ENCODE peak calls at places on chromosomes 6 and 20, in eight cellular contexts. H is activated naive CD4-positive, alpha-beta T cell; O is NCI-H460; I is posterior vena cava; S is CD8-positive, alpha-beta memory T cell; E is DMS79 treated with DMSO at 0.1 percent for 48 hours; T is mesothelial cell of epicardium; C is colonic mucosa. F is an unnamed sample.

GRCh38 chr6:159966981-159967380 is 1.9 kb upstream of the IGF2R start:
- DNase-seq in T (no peak), E (no peak), S (no peak), H (no peak), O (no peak), I (no peak), C (no peak), F (no peak)

GRCh38 chr20:17825949-17826843 is 126.4 kb downstream of the BANF2 start:
- DNase-seq in I (peak), O (no peak), H (no peak), E (no peak), S (no peak), T (no peak), C (no peak), F (no peak)

GRCh38 chr20:49385471-49385870 is 97.0 kb downstream of the KCNB1 start:
- DNase-seq in T (no peak), E (no peak), C (no peak), S (no peak), O (peak), H (no peak), I (peak), F (no peak)

GRCh38 chr20:61744691-61745396 is 320.8 kb downstream of the TAF4 start:
- DNase-seq in C (no peak), I (peak), S (no peak), T (no peak), H (no peak), E (no peak), O (no peak), F (no peak)

GRCh38 chr6:122734529-122735203 is 44.9 kb upstream of the FABP7 start:
- DNase-seq in C (no peak), H (no peak), E (peak), O (no peak), T (no peak), I (no peak), S (no peak), F (no peak)

GRCh38 chr20:57263127-57263609 is 3.3 kb downstream of the BMP7 start:
- DNase-seq in C (no peak), T (no peak), O (no peak), E (peak), I (no peak), H (no peak), S (no peak), F (no peak)

GRCh38 chr20:34040300-34041015 is 46.7 kb downstream of the RALY start:
- DNase-seq in C (no peak), O (no peak), T (no peak), E (no peak), S (no peak), I (no peak), H (no peak), F (no peak)

GRCh38 chr20:37729909-37730308 is 36.1 kb downstream of the CTNNBL1 start:
- DNase-seq in I (no peak), C (no peak), T (no peak), S (no peak), H (no peak), E (no peak), O (no peak), F (no peak)

GRCh38 chr20:15138548-15139126 is 801.2 kb upstream of the FLRT3 start:
- DNase-seq in C (no peak), I (no peak), O (no peak), T (no peak), H (no peak), E (no peak), S (no peak), F (no peak)

GRCh38 chr6:122770835-122771601 is 8.5 kb upstream of the FABP7 start:
- DNase-seq in H (no peak), E (no peak), T (no peak), S (no peak), O (no peak), C (peak), I (no peak), F (no peak)

GRCh38 chr20:17863577-17864292 is 104.9 kb downstream of the SNX5 start:
- DNase-seq in T (no peak), E (no peak), H (no peak), O (no peak), S (no peak), I (no peak), C (peak), F (no peak)

GRCh38 chr6:46325561-46326525 is 155.1 kb upstream of the ENPP5 start:
- DNase-seq in I (no peak), C (no peak), E (peak), T (no peak), S (no peak), O (no peak), H (no peak), F (no peak)

GRCh38 chr6:106064766-106065165 is 21.4 kb upstream of the PRDM1 start:
- DNase-seq in E (no peak), H (no peak), O (no peak), I (no peak), S (no peak), C (no peak), T (no peak), F (no peak)

GRCh38 chr20:611047-611842 is 1.1 kb upstream of the TCF15 start:
- DNase-seq in C (no peak), T (no peak), O (no peak), E (no peak), H (no peak), S (no peak), I (no peak), F (no peak)

GRCh38 chr6:3489961-3490621 is 33.2 kb upstream of the SLC22A23 start:
- DNase-seq in S (no peak), H (no peak), E (no peak), T (no peak), C (no peak), O (no peak), I (no peak), F (no peak)

GRCh38 chr6:118963003-118963402 is 28.0 kb upstream of the MCM9 start:
- DNase-seq in T (no peak), S (peak), H (no peak), C (no peak), O (no peak), I (no peak), E (peak), F (no peak)

GRCh38 chr6:3919130-3919628 is 70.0 kb downstream of the FAM50B start:
- DNase-seq in C (no peak), E (peak), I (no peak), H (no peak), T (no peak), O (peak), S (no peak), F (no peak)

GRCh38 chr20:35215066-35215956 is 11.2 kb upstream of the MMP24 start:
- DNase-seq in H (no peak), S (no peak), T (no peak), C (no peak), E (no peak), I (no peak), O (no peak), F (no peak)

GRCh38 chr6:18350271-18350670 is 36.9 kb upstream of the RNF144B start:
- DNase-seq in T (no peak), E (no peak), C (no peak), I (no peak), O (no peak), S (no peak), H (no peak), F (no peak)

GRCh38 chr20:14817121-14817520 is 479.7 kb upstream of the FLRT3 start:
- DNase-seq in O (no peak), I (no peak), T (no peak), H (no peak), E (no peak), C (no peak), S (no peak), F (peak)

GRCh38 chr6:43970913-43971775 is 156.1 kb downstream of the MRPL14 start:
- DNase-seq in I (no peak), E (peak), C (peak), S (no peak), O (no peak), T (no peak), H (no peak), F (no peak)

GRCh38 chr6:75166236-75166635 is 39.6 kb downstream of the COL12A1 start:
- DNase-seq in H (no peak), O (no peak), I (no peak), T (no peak), S (no peak), E (no peak), C (no peak), F (no peak)

GRCh38 chr20:9989066-9989724 is 45.6 kb upstream of the ANKEF1 start:
- DNase-seq in C (no peak), E (no peak), I (no peak), O (no peak), H (no peak), T (no peak), S (no peak), F (peak)

GRCh38 chr6:25342784-25343183 is 63.6 kb downstream of the CARMIL1 start:
- DNase-seq in H (no peak), S (no peak), E (no peak), I (no peak), O (no peak), T (no peak), C (no peak), F (no peak)

GRCh38 chr20:33992145-33992922 is 1.4 kb upstream of the RALY start:
- DNase-seq in O (peak), C (no peak), E (peak), T (no peak), H (no peak), S (peak), I (no peak), F (no peak)

GRCh38 chr6:21556968-21557721 is 36.4 kb upstream of the SOX4 start:
- DNase-seq in E (no peak), C (no peak), S (no peak), O (no peak), H (no peak), T (no peak), I (no peak), F (no peak)

GRCh38 chr20:44401052-44401769 is 45.7 kb downstream of the HNF4A start:
- DNase-seq in I (no peak), O (no peak), S (no peak), C (peak), T (no peak), H (no peak), E (no peak), F (no peak)

GRCh38 chr20:47146703-47147102 is 209.8 kb downstream of the ZMYND8 start:
- DNase-seq in I (no peak), S (no peak), T (no peak), O (no peak), E (no peak), C (no peak), H (no peak), F (no peak)

GRCh38 chr6:97978855-97979271 is 695.8 kb upstream of the MMS22L start:
- DNase-seq in O (peak), E (no peak), I (peak), T (no peak), S (no peak), H (no peak), C (no peak), F (no peak)

GRCh38 chr6:47407295-47408281 is 70.0 kb upstream of the CD2AP start:
- DNase-seq in O (no peak), E (peak), S (no peak), H (no peak), C (no peak), T (no peak), I (no peak), F (peak)

GRCh38 chr6:32439708-32440214 is at the start of gene HLA-DRA:
- DNase-seq in I (no peak), S (peak), O (peak), H (no peak), C (peak), T (no peak), E (no peak), F (peak)

GRCh38 chr20:38728911-38729642 is 4.8 kb downstream of the SLC32A1 start:
- DNase-seq in S (no peak), I (no peak), C (no peak), T (no peak), O (no peak), E (peak), H (no peak), F (no peak)

GRCh38 chr6:79544299-79544927 is 7.2 kb upstream of the LCA5 start:
- DNase-seq in I (no peak), H (no peak), T (no peak), C (no peak), O (no peak), S (no peak), E (peak), F (no peak)